ENCODE peak calls at places on chromosomes 13 and 19, in nine cellular contexts. One of them, this sample, is unnamed.

GRCh38 chr19:40147693-40148347 is 43.4 kb upstream of the MAP3K10 start:
- DNase-seq in transverse colon: peak; percentile 11
- DNase-seq in activated CD4-positive, alpha-beta T cell treated with anti-CD3 and anti-CD28 coated beads for 48 hours: peak; percentile 38
- DNase-seq in kidney: peak; percentile 37
- DNase-seq in lower leg skin: peak; percentile 18
- DNase-seq in SHP77: no peak
- DNase-seq in COR-L47: no peak
- DNase-seq in T-helper 2 cell: no peak
- DNase-seq in HCEC 1CT: peak; percentile 69
- DNase-seq in this sample: no peak

GRCh38 chr19:28472843-28473242 is 740.1 kb downstream of the UQCRFS1 start:
- DNase-seq in transverse colon: peak; percentile 26
- DNase-seq in activated CD4-positive, alpha-beta T cell treated with anti-CD3 and anti-CD28 coated beads for 48 hours: no peak
- DNase-seq in kidney: no peak
- DNase-seq in lower leg skin: peak; percentile 18
- DNase-seq in SHP77: no peak
- DNase-seq in COR-L47: no peak
- DNase-seq in T-helper 2 cell: no peak
- DNase-seq in HCEC 1CT: no peak
- DNase-seq in this sample: peak; percentile 57

GRCh38 chr19:19997656-19998268 is 41.5 kb downstream of the ZNF682 start:
- DNase-seq in transverse colon: peak; percentile 24
- DNase-seq in activated CD4-positive, alpha-beta T cell treated with anti-CD3 and anti-CD28 coated beads for 48 hours: peak; percentile 57
- DNase-seq in kidney: no peak
- DNase-seq in lower leg skin: no peak
- DNase-seq in SHP77: peak; percentile 1
- DNase-seq in COR-L47: no peak
- DNase-seq in T-helper 2 cell: peak; percentile 17
- DNase-seq in HCEC 1CT: no peak
- DNase-seq in this sample: no peak

GRCh38 chr19:6198896-6199239 is 63.4 kb downstream of the ACSBG2 start:
- DNase-seq in transverse colon: no peak
- DNase-seq in activated CD4-positive, alpha-beta T cell treated with anti-CD3 and anti-CD28 coated beads for 48 hours: no peak
- DNase-seq in kidney: no peak
- DNase-seq in lower leg skin: no peak
- DNase-seq in SHP77: no peak
- DNase-seq in COR-L47: no peak
- DNase-seq in T-helper 2 cell: no peak
- DNase-seq in HCEC 1CT: no peak
- DNase-seq in this sample: no peak

GRCh38 chr19:16116067-16116466 is 4.4 kb downstream of the RAB8A start:
- DNase-seq in transverse colon: no peak
- DNase-seq in activated CD4-positive, alpha-beta T cell treated with anti-CD3 and anti-CD28 coated beads for 48 hours: no peak
- DNase-seq in kidney: no peak
- DNase-seq in lower leg skin: no peak
- DNase-seq in SHP77: no peak
- DNase-seq in COR-L47: no peak
- DNase-seq in T-helper 2 cell: no peak
- DNase-seq in HCEC 1CT: no peak
- DNase-seq in this sample: no peak

GRCh38 chr19:5170329-5170745 is 170.3 kb downstream of the PTPRS start:
- DNase-seq in transverse colon: peak; percentile 37
- DNase-seq in activated CD4-positive, alpha-beta T cell treated with anti-CD3 and anti-CD28 coated beads for 48 hours: peak; percentile 78
- DNase-seq in kidney: peak; percentile 49
- DNase-seq in lower leg skin: no peak
- DNase-seq in SHP77: peak; percentile 19
- DNase-seq in COR-L47: no peak
- DNase-seq in T-helper 2 cell: peak; percentile 34
- DNase-seq in HCEC 1CT: no peak
- DNase-seq in this sample: no peak

GRCh38 chr13:81017525-81018152 is 676.7 kb upstream of the SPRY2 start:
- DNase-seq in transverse colon: no peak
- DNase-seq in activated CD4-positive, alpha-beta T cell treated with anti-CD3 and anti-CD28 coated beads for 48 hours: no peak
- DNase-seq in kidney: no peak
- DNase-seq in lower leg skin: no peak
- DNase-seq in SHP77: peak; percentile 25
- DNase-seq in COR-L47: peak; percentile 53
- DNase-seq in T-helper 2 cell: no peak
- DNase-seq in HCEC 1CT: peak; percentile 71
- DNase-seq in this sample: no peak

GRCh38 chr13:111152836-111153235 is 37.7 kb downstream of the ARHGEF7 start:
- DNase-seq in transverse colon: no peak
- DNase-seq in activated CD4-positive, alpha-beta T cell treated with anti-CD3 and anti-CD28 coated beads for 48 hours: no peak
- DNase-seq in kidney: no peak
- DNase-seq in lower leg skin: no peak
- DNase-seq in SHP77: peak; percentile 55
- DNase-seq in COR-L47: no peak
- DNase-seq in T-helper 2 cell: no peak
- DNase-seq in HCEC 1CT: no peak
- DNase-seq in this sample: no peak

GRCh38 chr19:18650048-18650435 is 13.2 kb downstream of the KLHL26 start:
- DNase-seq in transverse colon: no peak
- DNase-seq in activated CD4-positive, alpha-beta T cell treated with anti-CD3 and anti-CD28 coated beads for 48 hours: no peak
- DNase-seq in kidney: peak; percentile 90
- DNase-seq in lower leg skin: peak; percentile 48
- DNase-seq in SHP77: no peak
- DNase-seq in COR-L47: no peak
- DNase-seq in T-helper 2 cell: no peak
- DNase-seq in HCEC 1CT: no peak
- DNase-seq in this sample: no peak

GRCh38 chr19:9673912-9674668 is 810 bp downstream of the ZNF562 start:
- DNase-seq in transverse colon: no peak
- DNase-seq in activated CD4-positive, alpha-beta T cell treated with anti-CD3 and anti-CD28 coated beads for 48 hours: peak; percentile 36
- DNase-seq in kidney: no peak
- DNase-seq in lower leg skin: no peak
- DNase-seq in SHP77: no peak
- DNase-seq in COR-L47: no peak
- DNase-seq in T-helper 2 cell: no peak
- DNase-seq in HCEC 1CT: peak; percentile 4
- DNase-seq in this sample: no peak

GRCh38 chr13:106680796-106681482 is 113.0 kb upstream of the ARGLU1 start:
- DNase-seq in transverse colon: no peak
- DNase-seq in activated CD4-positive, alpha-beta T cell treated with anti-CD3 and anti-CD28 coated beads for 48 hours: no peak
- DNase-seq in kidney: no peak
- DNase-seq in lower leg skin: no peak
- DNase-seq in SHP77: no peak
- DNase-seq in COR-L47: no peak
- DNase-seq in T-helper 2 cell: no peak
- DNase-seq in HCEC 1CT: no peak
- DNase-seq in this sample: no peak